ENCODE peak calls at places on chromosomes 12 and 14, in six cellular contexts. L is neural crest cell; R is T-cell; G is lower leg skin; S is OCI-M1; Z is activated naive CD4-positive, alpha-beta T cell treated with anti-CD3 and anti-CD28 coated beads, Interleukin-2, amount 10 ng/mL, durations not matched to agents 7 days and 5 days. E is an unnamed sample.
A peak's percentile ranks its signal among the peaks of the same experiment; 100 is the strongest.

GRCh38 chr14:96410119-96410518 is 18.2 kb downstream of the AK7 start:
- DNase-seq in L (no peak), R (no peak), G (no peak), S (no peak), Z (no peak), E (no peak)

GRCh38 chr12:92987846-92988621 is 58.9 kb upstream of the EEA1 start:
- DNase-seq in L (no peak), R (no peak), G (no peak), S (no peak), Z (peak; percentile 36), E (peak; percentile 32)

GRCh38 chr12:111789779-111790178 is 23.0 kb downstream of the ALDH2 start:
- DNase-seq in L (no peak), R (no peak), G (no peak), S (no peak), Z (no peak), E (no peak)

GRCh38 chr12:132633398-132633797 is 14.8 kb downstream of the P2RX2 start:
- DNase-seq in L (no peak), R (no peak), G (no peak), S (no peak), Z (no peak), E (no peak)

GRCh38 chr12:40692617-40693502 is 621 bp downstream of the CNTN1 start:
- DNase-seq in L (peak; percentile 16), R (no peak), G (no peak), S (no peak), Z (no peak), E (peak; percentile 32)

GRCh38 chr14:71933026-71933587 is 878 bp downstream of the RGS6 start:
- DNase-seq in L (no peak), R (no peak), G (no peak), S (peak; percentile 63), Z (no peak), E (no peak)

GRCh38 chr14:24888532-24888931 is 161.4 kb downstream of the STXBP6 start:
- DNase-seq in L (no peak), R (no peak), G (no peak), S (no peak), Z (no peak), E (no peak)

GRCh38 chr14:67738740-67739504 is 37.2 kb downstream of the RDH12 start:
- DNase-seq in L (no peak), R (peak; percentile 14), G (peak; percentile 87), S (no peak), Z (no peak), E (peak; percentile 37)

GRCh38 chr14:51564460-51564859 is 87.2 kb upstream of the FRMD6 start:
- DNase-seq in L (peak; percentile 4), R (no peak), G (no peak), S (no peak), Z (no peak), E (no peak)

GRCh38 chr12:132324841-132325732 is 4.3 kb downstream of the GALNT9 start:
- DNase-seq in L (no peak), R (no peak), G (no peak), S (no peak), Z (no peak), E (no peak)

GRCh38 chr12:108629824-108630476 is 3.7 kb downstream of the SELPLG start:
- DNase-seq in L (no peak), R (peak; percentile 70), G (no peak), S (peak; percentile 96), Z (peak; percentile 68), E (peak; percentile 54)

GRCh38 chr14:105192866-105193731 is 12.0 kb upstream of the NUDT14 start:
- DNase-seq in L (no peak), R (no peak), G (no peak), S (no peak), Z (peak; percentile 53), E (no peak)

GRCh38 chr12:121861549-121862254 is 3.0 kb upstream of the HPD start:
- DNase-seq in L (no peak), R (no peak), G (no peak), S (peak; percentile 26), Z (no peak), E (no peak)

GRCh38 chr14:93410893-93411292 is 19.8 kb upstream of the UNC79 start:
- DNase-seq in L (no peak), R (no peak), G (no peak), S (no peak), Z (no peak), E (no peak)

GRCh38 chr14:51616724-51617409 is 34.8 kb upstream of the FRMD6 start:
- DNase-seq in L (no peak), R (no peak), G (peak; percentile 26), S (no peak), Z (no peak), E (peak; percentile 37)

GRCh38 chr12:6724409-6724797 is 557 bp downstream of the COPS7A start:
- DNase-seq in L (no peak), R (no peak), G (peak; percentile 21), S (peak; percentile 78), Z (no peak), E (no peak)

GRCh38 chr14:23056257-23056955 is 914 bp downstream of the CDH24 start:
- DNase-seq in L (peak; percentile 74), R (peak; percentile 51), G (no peak), S (no peak), Z (peak; percentile 78), E (peak; percentile 60)

GRCh38 chr12:49902399-49903350 is 1.0 kb downstream of the FAIM2 start:
- DNase-seq in L (no peak), R (no peak), G (no peak), S (no peak), Z (no peak), E (no peak)

GRCh38 chr14:50087350-50088116 is 28.8 kb downstream of the VCPKMT start:
- DNase-seq in L (no peak), R (no peak), G (no peak), S (peak; percentile 59), Z (no peak), E (no peak)

GRCh38 chr12:44000309-44000952 is 164.6 kb downstream of the TMEM117 start:
- DNase-seq in L (peak; percentile 7), R (no peak), G (no peak), S (peak; percentile 83), Z (peak; percentile 36), E (no peak)

GRCh38 chr12:13628067-13628466 is 353.3 kb downstream of the GRIN2B start:
- DNase-seq in L (no peak), R (no peak), G (no peak), S (no peak), Z (no peak), E (no peak)